ENCODE peak calls at places on chromosomes 1 and 21, in seven cellular contexts. M is heart left ventricle, C is AG09309, I is cardiac fibroblast, N is lower lobe of right lung, W is IMR-90, T is aorta. S is an unnamed sample.

GRCh38 chr1:44328767-44329416 is 26.2 kb downstream of the ERI3 start:
- DNase-seq in M (no peak), C (no peak), I (peak), N (no peak), W (no peak), T (no peak), S (no peak)

GRCh38 chr1:221602866-221603265 is 139.0 kb downstream of the DUSP10 start:
- DNase-seq in M (no peak), C (peak), I (no peak), N (no peak), W (peak), T (no peak), S (no peak)

GRCh38 chr1:54199151-54199764 is 572 bp downstream of the CYB5RL start:
- DNase-seq in M (no peak), C (no peak), I (no peak), N (no peak), W (no peak), T (no peak), S (no peak)

GRCh38 chr1:63917571-63918394 is 144.0 kb downstream of the ROR1 start:
- DNase-seq in M (no peak), C (no peak), I (no peak), N (no peak), W (peak), T (no peak), S (no peak)

GRCh38 chr1:40922969-40923368 is 56.5 kb upstream of the CTPS1 start:
- DNase-seq in M (no peak), C (no peak), I (no peak), N (no peak), W (no peak), T (no peak), S (no peak)

GRCh38 chr1:41296476-41296875 is 54.4 kb upstream of the SCMH1 start:
- DNase-seq in M (no peak), C (no peak), I (no peak), N (no peak), W (no peak), T (no peak), S (no peak)

GRCh38 chr1:99650021-99650420 is 4.1 kb downstream of the PALMD start:
- DNase-seq in M (no peak), C (no peak), I (peak), N (no peak), W (no peak), T (no peak), S (no peak)

GRCh38 chr1:101244842-101245574 is 8.2 kb downstream of the S1PR1 start:
- DNase-seq in M (no peak), C (no peak), I (no peak), N (no peak), W (no peak), T (no peak), S (no peak)

GRCh38 chr1:227739636-227740035 is 4.4 kb downstream of the SNAP47 start:
- DNase-seq in M (no peak), C (no peak), I (no peak), N (no peak), W (no peak), T (no peak), S (no peak)

GRCh38 chr1:241985787-241986186 is 13.1 kb downstream of the MAP1LC3C start:
- DNase-seq in M (no peak), C (no peak), I (peak), N (no peak), W (peak), T (no peak), S (no peak)

GRCh38 chr1:233127157-233127556 is 168.4 kb downstream of the PCNX2 start:
- DNase-seq in M (no peak), C (no peak), I (peak), N (no peak), W (no peak), T (no peak), S (no peak)

GRCh38 chr1:64598100-64598571 is 128.2 kb downstream of the CACHD1 start:
- DNase-seq in M (no peak), C (peak), I (peak), N (no peak), W (peak), T (no peak), S (peak)

GRCh38 chr1:86441997-86442396 is 18.0 kb downstream of the CLCA2 start:
- DNase-seq in M (no peak), C (no peak), I (no peak), N (no peak), W (no peak), T (no peak), S (no peak)

GRCh38 chr1:61101461-61102440 is 19.4 kb downstream of the NFIA start:
- DNase-seq in M (no peak), C (no peak), I (peak), N (no peak), W (no peak), T (no peak), S (no peak)
- H3K4me3 ChIP-seq in M (peak), C (no peak), I (peak), N (peak), W (no peak), T (peak), S (no peak)

DNA sequence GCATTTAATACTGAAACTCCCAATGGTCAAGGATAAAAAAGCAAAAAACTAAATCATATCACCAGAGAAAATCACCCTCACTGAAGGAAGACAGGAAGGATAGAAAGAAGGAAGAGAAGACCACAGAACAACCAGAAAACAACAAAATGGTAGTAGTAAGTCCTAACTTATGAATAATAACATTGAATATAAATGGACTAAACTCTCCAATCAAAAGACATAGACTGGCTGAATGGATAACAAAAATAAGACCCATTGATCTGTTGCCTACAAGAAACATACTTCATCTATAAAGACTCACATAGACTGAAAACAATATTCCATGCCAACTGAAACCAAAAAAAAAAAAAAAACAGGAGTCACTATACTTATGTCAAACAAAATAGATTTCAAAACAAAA is 347.7 kb downstream of the NCAM2 start:
- DNase-seq in M (no peak), C (no peak), I (no peak), N (no peak), W (no peak), T (no peak), S (no peak)
- H3K4me3 ChIP-seq in M (no peak), C (no peak), I (no peak), N (no peak), W (no peak), T (no peak), S (no peak)

DNA sequence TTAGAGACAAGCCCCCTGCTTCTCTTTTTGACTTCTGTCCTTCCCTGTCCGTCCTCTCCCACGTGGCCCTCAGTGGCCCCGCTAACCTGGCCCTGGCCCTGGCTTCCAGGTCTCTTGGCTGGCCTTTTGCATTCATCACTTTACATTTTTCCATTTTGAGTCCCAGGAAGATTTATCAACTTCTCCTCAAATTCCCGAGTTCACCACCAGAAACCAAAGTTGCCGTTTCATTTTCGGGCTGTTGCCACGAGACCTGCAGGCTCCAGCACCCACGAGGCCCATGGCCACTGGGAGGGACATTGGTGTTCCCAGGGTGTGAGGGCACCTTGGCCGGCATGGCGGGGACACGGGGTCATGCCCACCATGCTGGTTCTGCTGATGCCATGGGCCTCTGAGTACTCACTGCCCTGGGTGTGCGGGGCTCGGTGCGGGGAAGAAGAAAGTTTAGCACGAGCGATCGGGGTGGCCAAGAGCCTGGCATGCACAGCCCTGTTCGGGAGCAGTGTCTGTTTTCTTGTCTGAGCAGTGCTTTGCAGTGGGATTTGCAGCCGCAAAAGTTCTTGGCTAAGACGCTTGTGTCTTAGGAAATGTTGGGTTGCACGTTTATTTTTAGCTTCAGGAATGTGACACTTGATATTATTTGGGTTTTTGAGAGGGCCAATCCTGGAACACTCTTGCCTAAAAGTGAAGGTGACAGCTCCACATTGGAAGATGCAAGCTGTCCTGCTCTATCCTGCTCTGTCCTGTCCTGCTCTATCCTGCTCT is 40.4 kb upstream of the ADARB1 start:
- DNase-seq in M (no peak), C (peak), I (peak), N (no peak), W (peak), T (peak), S (no peak)
- H3K4me3 ChIP-seq in M (peak), C (peak), I (no peak), N (peak), W (no peak), T (no peak), S (no peak)

DNA sequence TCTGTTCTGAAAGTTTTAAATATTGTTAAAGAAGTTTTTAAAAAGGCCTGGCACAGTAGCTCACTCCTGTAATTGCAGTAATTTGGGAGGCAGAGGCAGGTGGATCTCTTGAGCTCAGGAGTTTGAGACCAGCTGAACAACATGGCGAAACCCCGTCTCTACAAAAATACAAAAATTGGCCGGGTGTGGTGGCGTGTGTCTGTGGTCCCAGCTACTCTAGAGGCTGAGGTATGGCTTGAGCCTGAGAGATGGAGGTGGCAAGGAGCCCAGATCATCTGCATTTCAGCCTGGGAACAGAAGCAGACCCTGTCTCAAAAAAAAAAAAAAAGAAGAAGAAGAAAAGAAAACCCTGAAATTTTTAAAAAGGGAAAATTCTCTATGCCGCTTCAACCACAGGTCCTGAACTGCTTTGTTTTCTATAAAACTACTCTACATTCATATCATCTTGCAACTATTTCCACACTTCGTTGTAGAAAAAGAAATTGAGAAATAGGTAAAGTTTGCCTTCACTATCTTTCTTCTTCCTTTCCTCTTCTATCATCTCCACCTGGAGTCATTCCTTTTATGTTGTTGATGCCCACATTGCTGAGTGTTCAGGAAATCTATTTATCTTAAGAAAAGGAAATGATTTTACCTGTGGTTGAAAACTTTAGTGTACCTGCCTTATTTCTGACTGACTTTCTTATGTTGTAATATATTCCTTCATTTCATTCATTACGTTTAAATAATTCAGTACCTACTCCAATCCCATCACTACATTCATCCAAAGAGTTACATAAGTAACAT is 1.7 kb downstream of the ATP6V1G3 start:
- DNase-seq in M (no peak), C (no peak), I (no peak), N (no peak), W (no peak), T (no peak), S (no peak)
- H3K4me3 ChIP-seq in M (no peak), C (no peak), I (no peak), N (no peak), W (no peak), T (no peak), S (no peak)

GRCh38 chr1:169041371-169041770 is 65.1 kb upstream of the ATP1B1 start:
- DNase-seq in M (no peak), C (no peak), I (no peak), N (no peak), W (no peak), T (no peak), S (no peak)
- H3K4me3 ChIP-seq in M (no peak), C (no peak), I (no peak), N (no peak), W (no peak), T (no peak), S (no peak)

DNA sequence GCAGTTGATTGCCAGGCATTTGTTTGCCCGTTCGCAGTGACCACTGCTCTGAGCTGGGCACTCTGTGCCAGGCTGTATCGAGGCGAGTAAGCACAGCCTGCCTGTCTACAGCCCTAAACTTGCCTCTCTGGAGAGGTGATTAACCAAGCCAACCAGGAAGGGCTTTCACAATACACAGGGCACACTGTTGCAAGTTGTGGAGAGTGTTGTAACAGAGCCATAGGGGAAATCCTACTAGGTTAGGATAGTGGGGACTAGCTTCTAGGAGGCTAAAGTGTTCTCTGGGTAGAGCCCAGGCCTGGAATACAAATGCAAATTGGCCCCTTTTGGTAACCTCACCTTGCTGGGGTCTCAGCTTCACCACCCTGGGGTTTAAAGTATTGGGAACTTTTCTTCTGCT is 23.8 kb downstream of the PRDM2 start:
- DNase-seq in M (no peak), C (no peak), I (peak), N (no peak), W (no peak), T (no peak), S (no peak)
- H3K4me3 ChIP-seq in M (no peak), C (no peak), I (no peak), N (no peak), W (no peak), T (no peak), S (no peak)

GRCh38 chr1:229990326-229990725 is 76.7 kb upstream of the GALNT2 start:
- DNase-seq in M (no peak), C (no peak), I (no peak), N (no peak), W (no peak), T (no peak), S (no peak)
- H3K4me3 ChIP-seq in M (no peak), C (no peak), I (no peak), N (no peak), W (no peak), T (no peak), S (no peak)

GRCh38 chr1:150558328-150558727 is 9.1 kb downstream of the ADAMTSL4 start:
- DNase-seq in M (no peak), C (no peak), I (no peak), N (no peak), W (no peak), T (peak), S (no peak)

GRCh38 chr1:150560576-150560975 is 11.4 kb downstream of the ADAMTSL4 start:
- DNase-seq in M (no peak), C (no peak), I (no peak), N (no peak), W (no peak), T (no peak), S (no peak)

GRCh38 chr1:150560011-150560438 is 10.8 kb downstream of the ADAMTSL4 start:
- DNase-seq in M (peak), C (no peak), I (peak), N (peak), W (no peak), T (peak), S (no peak)

GRCh38 chr1:150558761-150559626 is 9.8 kb downstream of the ADAMTSL4 start:
- DNase-seq in M (peak), C (no peak), I (peak), N (peak), W (no peak), T (peak), S (no peak)

GRCh38 chr1:150559627-150560010 is 10.4 kb downstream of the ADAMTSL4 start:
- DNase-seq in M (no peak), C (no peak), I (no peak), N (peak), W (no peak), T (no peak), S (no peak)
- H3K4me3 ChIP-seq in M (no peak), C (no peak), I (peak), N (peak), W (no peak), T (no peak), S (no peak)

GRCh38 chr1:206471415-206471801 is 1.1 kb downstream of the IKBKE start:
- DNase-seq in M (no peak), C (no peak), I (no peak), N (no peak), W (no peak), T (no peak), S (no peak)
- H3K4me3 ChIP-seq in M (peak), C (peak), I (peak), N (peak), W (peak), T (no peak), S (peak)

DNA sequence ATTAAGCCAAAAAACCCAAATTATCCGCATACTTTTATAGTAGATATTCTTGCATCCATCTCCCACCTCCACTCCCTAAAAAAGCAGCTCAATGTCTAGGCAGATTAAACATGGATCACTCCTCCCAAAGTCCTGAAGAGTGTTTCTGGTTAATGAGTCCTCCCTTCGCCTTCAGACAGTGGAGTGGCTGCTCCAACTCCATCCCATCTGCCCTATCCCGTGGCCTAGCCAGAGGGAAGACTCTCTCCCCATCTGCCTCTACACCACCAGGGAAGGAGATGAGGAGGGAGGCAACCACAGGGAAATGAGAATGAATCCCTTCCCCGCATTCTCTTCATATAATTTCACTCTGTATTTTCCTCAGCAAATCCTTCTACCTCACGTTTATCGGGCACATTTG is 103.8 kb downstream of the SLC45A1 start:
- DNase-seq in M (no peak), C (no peak), I (no peak), N (no peak), W (peak), T (no peak), S (no peak)
- H3K4me3 ChIP-seq in M (peak), C (peak), I (peak), N (peak), W (peak), T (peak), S (peak)